ENCODE peak calls at places on chromosomes 3 and 15, in eight cellular contexts. E is right lobe of liver, W is cardiac fibroblast, D is PC-3, B is AG09319, J is dorsolateral prefrontal cortex, N is fibroblast of lung, V is A549. A is an unnamed sample.

GRCh38 chr3:64399205-64399800 is 174.0 kb upstream of the PRICKLE2 start:
- DNase-seq in W (peak; percentile 81), B (peak; percentile 31), E (no peak), V (peak; percentile 35), D (peak; percentile 62), N (peak; percentile 77), J (no peak), A (no peak)

GRCh38 chr3:101039285-101039684 is 46.1 kb upstream of the ABI3BP start:
- DNase-seq in J (no peak), D (peak; percentile 47), N (no peak), W (no peak), V (no peak), B (no peak), E (no peak), A (no peak)

GRCh38 chr3:177466076-177466475 is 268.8 kb upstream of the TBL1XR1 start:
- DNase-seq in B (no peak), J (no peak), W (no peak), N (no peak), V (no peak), D (no peak), E (no peak), A (no peak)

GRCh38 chr15:51735211-51735610 is 2.2 kb downstream of the LYSMD2 start:
- DNase-seq in V (no peak), N (no peak), J (no peak), W (no peak), E (no peak), B (no peak), D (no peak), A (no peak)

GRCh38 chr3:87082806-87083440 is 92.0 kb upstream of the VGLL3 start:
- DNase-seq in N (peak; percentile 86), J (no peak), D (peak; percentile 85), B (no peak), W (peak; percentile 87), E (no peak), V (peak; percentile 51), A (no peak)

GRCh38 chr3:81650187-81650586 is 111.3 kb downstream of the GBE1 start:
- DNase-seq in W (no peak), E (no peak), N (no peak), D (no peak), V (no peak), J (no peak), B (no peak), A (no peak)

GRCh38 chr3:149783576-149783975 is 8.8 kb downstream of the ANKUB1 start:
- DNase-seq in N (peak; percentile 17), J (no peak), B (peak; percentile 16), V (peak; percentile 31), E (no peak), D (peak; percentile 61), W (peak; percentile 75), A (no peak)

GRCh38 chr3:172918165-172918564 is 167.6 kb downstream of the ECT2 start:
- DNase-seq in E (no peak), B (no peak), J (no peak), V (no peak), W (peak; percentile 58), D (peak; percentile 10), N (peak; percentile 74), A (no peak)

GRCh38 chr3:173825731-173826130 is 428.2 kb downstream of the NLGN1 start:
- DNase-seq in E (no peak), B (no peak), N (no peak), V (no peak), W (peak; percentile 7), J (no peak), D (no peak), A (no peak)

DNA sequence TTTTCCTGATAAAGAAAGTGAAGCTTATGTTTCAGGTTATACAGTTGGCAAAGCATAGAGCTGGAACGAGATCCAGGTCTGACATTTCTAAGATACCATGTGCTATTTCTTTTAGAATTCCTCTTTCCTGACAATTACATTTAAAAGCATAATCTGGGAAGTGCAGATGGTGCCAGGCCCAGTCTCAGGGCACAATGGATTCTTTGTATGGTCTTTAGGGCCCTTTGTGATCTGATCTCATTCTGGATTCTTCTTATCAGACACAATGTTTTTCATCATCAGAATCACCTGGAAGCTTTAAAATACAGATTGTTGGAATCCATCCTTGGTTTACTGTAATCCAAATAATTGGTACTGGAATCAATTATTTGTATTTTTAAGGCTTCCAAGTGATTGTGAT is 18.6 kb upstream of the GLCE start:
- DNase-seq in J (no peak), V (no peak), N (no peak), D (no peak), B (no peak), W (no peak), E (no peak), A (no peak)
- TF ChIP-seq CTCF in J (no peak), V (no peak), N (no peak), D (no peak), B (no peak), W (no peak), E (no peak), A (no peak)

GRCh38 chr15:70265466-70265978 is 167.8 kb upstream of the TLE3 start:
- DNase-seq in V (no peak), J (no peak), N (no peak), D (no peak), W (no peak), E (no peak), B (no peak), A (no peak)
- TF ChIP-seq CTCF in V (no peak), J (no peak), N (peak; percentile 13), D (peak; percentile 27), W (peak; percentile 16), E (peak; percentile 29), B (no peak), A (peak; percentile 52)

DNA sequence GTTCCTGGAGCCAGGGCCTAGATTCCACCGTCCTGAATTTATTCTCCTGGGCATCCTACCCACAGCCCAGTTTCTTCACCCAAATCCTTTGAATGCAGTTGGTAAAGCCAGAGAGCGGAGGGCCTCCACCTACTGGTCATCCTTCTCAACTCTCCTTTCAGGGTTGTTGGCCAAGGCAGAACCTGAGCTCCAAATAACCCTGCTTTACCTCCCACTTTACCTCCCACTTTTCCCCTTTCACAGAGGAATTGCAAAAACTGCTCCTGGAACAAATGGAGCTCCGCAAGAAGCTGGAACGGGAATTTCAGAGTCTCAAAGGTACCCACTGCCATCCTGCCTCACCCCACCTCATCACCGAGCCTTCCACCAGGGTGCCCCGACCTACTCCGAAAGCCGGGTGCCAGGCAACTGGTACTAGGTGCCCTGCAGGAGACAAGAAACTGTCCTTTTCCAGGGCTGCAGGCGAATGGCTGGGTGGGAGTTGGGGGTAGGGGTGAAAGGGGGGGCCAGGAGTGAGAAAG is 6.8 kb downstream of the SKOR1 start:
- DNase-seq in N (peak; percentile 41), W (peak; percentile 55), J (no peak), E (no peak), B (no peak), D (peak; percentile 54), V (no peak), A (no peak)
- TF ChIP-seq CTCF in N (peak; percentile 33), W (peak; percentile 37), J (no peak), E (peak; percentile 31), B (peak; percentile 30), D (peak; percentile 51), V (peak; percentile 39), A (peak; percentile 68)

GRCh38 chr15:78977091-78977571 is 32.3 kb upstream of the CTSH start:
- DNase-seq in N (no peak), J (no peak), B (no peak), E (no peak), W (no peak), D (no peak), V (no peak), A (peak; percentile 33)
- TF ChIP-seq CTCF in N (no peak), J (no peak), B (no peak), E (no peak), W (no peak), D (no peak), V (no peak), A (no peak)

GRCh38 chr15:81013396-81013929 is 12.7 kb downstream of the TLNRD1 start:
- DNase-seq in W (no peak), D (no peak), V (no peak), N (no peak), B (no peak), J (no peak), E (no peak), A (no peak)

GRCh38 chr15:81015595-81016252 is 15.0 kb downstream of the TLNRD1 start:
- DNase-seq in J (peak; percentile 63), W (no peak), E (no peak), N (no peak), V (no peak), B (no peak), D (no peak), A (no peak)

GRCh38 chr15:81018197-81018596 is 17.5 kb downstream of the TLNRD1 start:
- DNase-seq in W (no peak), B (no peak), E (no peak), V (no peak), J (no peak), N (no peak), D (no peak), A (no peak)

GRCh38 chr15:81014446-81015093 is 13.8 kb downstream of the TLNRD1 start:
- DNase-seq in D (no peak), B (no peak), E (no peak), W (peak; percentile 71), V (no peak), J (no peak), N (no peak), A (no peak)

DNA sequence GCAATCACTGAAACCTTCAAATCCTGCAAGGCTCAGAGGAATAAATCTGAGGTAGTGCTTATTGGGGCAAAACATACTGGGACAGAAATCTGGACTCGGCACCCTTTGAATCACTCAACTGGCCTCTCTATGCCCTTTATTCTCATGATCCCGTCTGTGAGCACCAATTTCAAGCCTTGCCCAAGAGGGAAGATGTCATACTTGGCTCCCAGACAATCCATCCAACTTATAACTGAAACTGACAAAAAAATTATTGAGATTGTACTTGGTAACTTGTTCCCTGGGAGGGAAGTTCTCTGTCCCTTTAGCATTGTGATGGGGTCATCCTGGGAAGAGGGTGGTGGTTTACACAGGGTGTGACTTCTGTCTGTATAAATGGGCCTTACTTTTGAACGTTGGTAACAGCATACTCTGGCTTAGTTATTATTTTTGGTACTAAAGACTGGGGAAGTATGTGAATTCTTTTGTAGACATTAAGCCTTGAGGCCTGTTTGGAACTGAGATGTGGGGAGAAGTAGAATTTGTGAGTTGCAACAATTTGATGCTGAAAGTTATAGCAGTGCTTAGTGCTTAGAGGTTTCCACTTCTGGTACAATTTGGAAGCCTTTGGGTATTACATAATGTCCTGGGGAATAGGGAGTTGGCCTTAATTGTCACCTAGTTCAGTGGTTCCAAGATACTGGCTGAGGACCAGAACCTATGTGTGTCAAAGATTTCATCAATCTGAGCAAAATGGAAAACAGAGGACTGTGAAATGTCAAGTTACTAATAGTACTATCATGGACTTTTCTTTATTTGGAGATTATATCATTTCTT is 15.7 kb downstream of the TLNRD1 start:
- DNase-seq in N (peak; percentile 10), E (no peak), B (no peak), J (no peak), V (no peak), D (no peak), W (peak; percentile 42), A (no peak)
- TF ChIP-seq CTCF in N (no peak), E (no peak), B (no peak), J (no peak), V (no peak), D (no peak), W (no peak), A (no peak)

DNA sequence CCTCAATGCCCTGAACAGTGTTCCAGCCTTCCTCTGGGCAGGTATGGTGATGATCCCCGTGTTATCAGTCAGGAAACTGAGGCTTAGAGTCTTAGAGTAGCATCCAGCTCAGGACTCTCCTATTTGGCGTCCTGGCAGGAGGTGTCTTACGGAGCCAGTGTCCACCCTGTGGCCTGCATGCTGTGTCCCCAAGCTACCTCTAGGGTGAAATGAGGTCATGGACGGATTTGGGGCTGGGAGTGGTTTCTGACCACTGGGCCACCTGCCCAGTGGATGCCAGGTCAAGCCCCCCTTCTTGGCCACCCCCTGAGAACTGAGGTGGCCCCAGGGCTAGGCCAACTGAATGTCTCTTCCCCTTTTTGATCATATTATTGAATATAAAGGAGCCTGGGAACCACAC is 27.2 kb upstream of the SLC6A6 start:
- DNase-seq in J (no peak), V (no peak), N (no peak), W (no peak), D (no peak), B (no peak), E (no peak), A (no peak)
- TF ChIP-seq CTCF in J (no peak), V (no peak), N (no peak), W (no peak), D (no peak), B (no peak), E (no peak), A (no peak)

A was measured in chondrocyte.